ENCODE peak calls at places on chromosomes 3 and 15, in four cellular contexts. C is OCI-LY7, W is SK-N-SH, B is HCT116. S is an unnamed sample.

GRCh38 chr15:101207867-101208288 is 44.0 kb downstream of the CHSY1 start:
- DNase-seq in C (no peak), W (no peak), B (no peak), S (no peak)

GRCh38 chr3:187946031-187946691 is 200.9 kb upstream of the BCL6 start:
- DNase-seq in C (peak; percentile 90), W (no peak), B (no peak), S (peak; percentile 17)

GRCh38 chr3:124592658-124593441 is 137.4 kb upstream of the UMPS start:
- DNase-seq in C (no peak), W (no peak), B (peak; percentile 77), S (peak; percentile 75)

GRCh38 chr15:93997071-93997658 is 234.2 kb upstream of the MCTP2 start:
- DNase-seq in C (peak; percentile 21), W (peak; percentile 41), B (peak; percentile 7), S (peak; percentile 52)

GRCh38 chr3:138187296-138188012 is at the start of gene ARMC8:
- DNase-seq in C (no peak), W (peak; percentile 85), B (peak; percentile 73), S (peak; percentile 84)

GRCh38 chr15:62426387-62426956 is 261.4 kb upstream of the C2CD4B start:
- DNase-seq in C (no peak), W (no peak), B (no peak), S (no peak)

GRCh38 chr3:184234224-184234623 is 4.8 kb downstream of the VWA5B2 start:
- DNase-seq in C (peak; percentile 14), W (peak; percentile 91), B (peak; percentile 85), S (peak; percentile 56)

GRCh38 chr15:64048766-64049165 is 2.5 kb upstream of the DAPK2 start:
- DNase-seq in C (peak; percentile 14), W (no peak), B (no peak), S (no peak)

GRCh38 chr3:42979044-42979962 is at the start of gene GASK1A:
- DNase-seq in C (no peak), W (peak; percentile 76), B (no peak), S (peak; percentile 58)

GRCh38 chr3:35393916-35394315 is 245.4 kb upstream of the ARPP21 start:
- DNase-seq in C (no peak), W (peak; percentile 17), B (no peak), S (peak; percentile 14)

GRCh38 chr15:90701880-90702630 is 15.1 kb upstream of the BLM start:
- DNase-seq in C (no peak), W (no peak), B (no peak), S (no peak)

GRCh38 chr15:64923546-64923945 is 11.8 kb downstream of the ANKDD1A start:
- DNase-seq in C (no peak), W (no peak), B (no peak), S (no peak)

GRCh38 chr3:180416111-180416541 is 185.8 kb upstream of the TTC14 start:
- DNase-seq in C (no peak), W (no peak), B (no peak), S (no peak)
- TF ChIP-seq EZH2phosphoT487 in C (no peak), W (no peak), B (no peak), S (no peak)

GRCh38 chr3:194130211-194130610 is 5.7 kb upstream of the HES1 start:
- DNase-seq in C (no peak), W (no peak), B (no peak), S (no peak)
- H3K4me3 ChIP-seq in C (peak overlapping the region; percentile 54), W (no peak overlapping the region), B (no peak overlapping the region), S (peak overlapping the region; percentile 2)

GRCh38 chr15:45306105-45306504 is 54.1 kb downstream of the SLC28A2 start:
- DNase-seq in C (no peak), W (no peak), B (no peak), S (no peak)

DNA sequence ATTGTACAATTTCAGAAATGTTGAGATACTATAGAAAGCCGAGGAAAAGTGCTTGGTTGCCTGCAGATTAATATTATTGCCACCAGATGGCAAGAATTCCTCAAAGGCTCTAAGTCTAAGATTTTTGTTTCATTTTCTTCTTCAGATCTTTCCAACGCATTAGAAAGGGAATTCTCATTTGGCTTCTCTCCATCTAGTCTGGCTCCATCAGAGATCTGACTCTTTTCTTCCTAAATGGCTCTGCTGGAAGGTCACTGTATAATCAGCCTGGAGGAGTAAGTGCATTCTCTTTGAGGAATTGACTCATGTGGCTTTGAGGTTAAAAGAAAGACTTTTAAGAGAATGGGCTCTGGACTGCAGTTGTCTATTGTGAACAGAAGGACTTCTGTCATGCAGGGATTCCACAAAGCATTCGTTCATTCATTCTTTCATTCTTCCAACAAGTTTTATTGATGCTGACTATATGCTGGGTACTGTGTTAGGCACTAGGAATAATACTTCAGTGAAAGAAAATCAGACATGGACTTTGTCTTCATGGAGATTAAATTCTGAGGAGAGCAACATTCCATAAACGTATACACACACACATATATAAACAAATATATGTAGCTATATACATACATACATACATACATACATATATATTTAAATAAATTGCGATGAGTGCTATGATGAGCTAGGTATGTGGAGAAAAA is 55.3 kb downstream of the SLC28A2 start:
- DNase-seq in C (peak; percentile 33), W (peak; percentile 42), B (peak; percentile 32), S (peak; percentile 47)
- TF ChIP-seq CTCF in C (peak; percentile 76), W (peak; percentile 68), B (peak; percentile 68), S (peak; percentile 65)

GRCh38 chr15:39663684-39664083 is 82.8 kb downstream of the THBS1 start:
- DNase-seq in C (no peak), W (no peak), B (no peak), S (no peak)
- TF ChIP-seq EZH2phosphoT487 in C (no peak), W (no peak), B (no peak), S (no peak)

DNA sequence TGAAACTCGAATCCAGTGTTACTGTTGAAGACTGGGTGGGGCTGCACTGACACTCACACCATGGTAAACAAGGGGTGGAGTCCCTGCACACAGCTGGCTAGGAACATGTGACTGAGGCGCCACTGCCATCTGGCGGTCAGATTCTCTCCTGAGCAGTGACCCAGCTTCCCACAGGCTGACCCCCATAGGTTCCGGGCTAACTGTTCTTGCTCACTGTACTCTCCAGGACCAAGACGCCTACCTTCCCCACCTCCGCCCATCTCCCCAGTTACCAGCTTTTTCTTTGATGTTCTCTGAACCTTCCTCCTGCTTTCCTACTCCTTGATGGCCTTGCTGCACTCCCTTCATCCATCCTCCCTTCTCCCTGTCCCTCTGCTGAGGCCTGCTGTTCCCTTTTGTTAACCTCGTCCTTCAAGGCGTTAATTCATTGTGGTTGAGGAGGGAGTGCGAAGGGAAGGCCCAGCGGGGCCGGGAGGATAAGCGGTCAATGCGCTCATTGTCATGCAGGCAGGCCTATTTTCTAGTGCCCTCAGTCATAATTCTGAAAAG is 115.2 kb downstream of the ATP8B4 start:
- DNase-seq in C (peak; percentile 78), W (peak; percentile 68), B (peak; percentile 80), S (peak; percentile 93)
- H3K4me3 ChIP-seq in C (no peak overlapping the region), W (no peak overlapping the region), B (no peak overlapping the region), S (no peak overlapping the region)

GRCh38 chr3:160008979-160009378 is 20.3 kb downstream of the IL12A start:
- DNase-seq in C (no peak), W (no peak), B (no peak), S (no peak)
- TF ChIP-seq CTCF in C (no peak), W (no peak), B (no peak), S (no peak)

GRCh38 chr15:68047826-68048225 is 6.3 kb upstream of the PIAS1 start:
- DNase-seq in C (no peak), W (no peak), B (no peak), S (no peak)
- TF ChIP-seq EZH2phosphoT487 in C (no peak), W (no peak), B (no peak), S (no peak)

GRCh38 chr3:14431556-14431927 is 29.1 kb downstream of the SLC6A6 start:
- DNase-seq in C (peak; percentile 81), W (no peak), B (no peak), S (no peak)

GRCh38 chr3:14429689-14430452 is 27.5 kb downstream of the SLC6A6 start:
- DNase-seq in C (no peak), W (no peak), B (no peak), S (no peak)

GRCh38 chr3:14431928-14432834 is 29.8 kb downstream of the SLC6A6 start:
- DNase-seq in C (peak; percentile 91), W (peak; percentile 77), B (peak; percentile 74), S (peak; percentile 93)

GRCh38 chr3:14429237-14429636 is 26.8 kb downstream of the SLC6A6 start:
- DNase-seq in C (peak; percentile 48), W (no peak), B (no peak), S (peak; percentile 48)

GRCh38 chr3:14430706-14431470 is 28.5 kb downstream of the SLC6A6 start:
- DNase-seq in C (no peak), W (no peak), B (no peak), S (no peak)
- H3K4me3 ChIP-seq in C (peak overlapping the region; percentile 57), W (no peak overlapping the region), B (peak overlapping the region; percentile 48), S (no peak overlapping the region)

DNA sequence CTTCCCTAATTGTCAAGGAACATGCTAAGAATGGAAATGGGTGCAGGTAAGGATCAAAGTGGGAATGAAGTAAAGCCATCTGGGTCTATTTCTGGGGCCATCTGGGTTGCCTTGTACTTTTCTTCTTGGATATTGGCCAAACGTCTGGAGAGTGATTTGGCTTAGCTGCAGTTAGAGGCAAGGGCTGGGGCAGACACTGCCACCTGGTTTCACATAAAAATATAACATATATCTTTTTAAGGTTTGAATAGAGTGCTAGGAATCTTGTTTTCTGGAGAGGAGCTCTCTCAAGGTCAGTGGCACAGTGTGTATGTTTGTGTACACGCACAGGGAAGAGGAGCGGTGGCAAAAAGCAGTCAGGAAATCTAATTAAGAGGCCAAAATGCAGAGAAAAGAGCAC is 24.7 kb upstream of the EOMES start:
- DNase-seq in C (no peak), W (no peak), B (no peak), S (no peak)
- TF ChIP-seq CTCF in C (no peak), W (no peak), B (no peak), S (no peak)

DNA sequence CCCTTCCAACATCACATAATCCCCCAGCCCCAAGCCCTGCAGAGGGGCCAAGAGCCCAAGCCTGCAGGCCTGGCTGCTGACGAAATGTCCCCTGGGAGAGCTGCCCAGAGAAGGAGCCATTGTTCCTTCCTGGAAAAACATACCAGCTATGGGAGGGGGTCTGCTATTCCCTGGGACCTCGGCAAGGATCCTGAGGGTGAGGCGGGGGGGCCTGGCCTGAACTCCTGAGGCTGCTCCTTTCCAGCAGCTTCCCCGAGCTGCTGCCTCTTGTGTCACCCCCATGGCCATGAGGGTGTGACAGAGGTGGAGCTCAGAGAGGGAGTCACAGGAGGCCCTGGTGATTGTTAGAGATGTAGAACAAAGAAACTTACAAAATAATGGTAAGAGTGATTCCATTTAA is 12.9 kb downstream of the LOXL1 start:
- DNase-seq in C (no peak), W (no peak), B (no peak), S (no peak)
- TF ChIP-seq EZH2phosphoT487 in C (no peak), W (no peak), B (no peak), S (no peak)